ENCODE peak calls at places on chromosome X, in ten cellular contexts. Y is fibroblast of lung, V is lower leg skin, H is GM13977, K is nephron progenitor cell, J is mesothelial cell of epicardium, B is H9, P is upper lobe of left lung, X is epithelial cell of proximal tubule, R is tibial artery. Q is an unnamed sample.
A peak's percentile ranks its signal among the peaks of the same experiment; 100 is the strongest.

GRCh38 chrX:110216027-110216426 is 101.9 kb downstream of the AMMECR1 start:
- DNase-seq in Y (no peak), V (no peak), H (no peak), K (no peak), J (no peak), B (no peak), P (no peak), X (peak; percentile 52), R (no peak), Q (no peak)

GRCh38 chrX:134144231-134144630 is 92.8 kb upstream of the CCDC160 start:
- DNase-seq in Y (no peak), V (no peak), H (peak; percentile 14), K (no peak), J (no peak), B (no peak), P (no peak), X (no peak), R (no peak), Q (peak; percentile 11)

GRCh38 chrX:9352683-9353430 is 112.0 kb upstream of the TBL1X start:
- DNase-seq in Y (peak; percentile 75), V (no peak), H (peak; percentile 53), K (no peak), J (no peak), B (no peak), P (no peak), X (no peak), R (no peak), Q (peak; percentile 78)

GRCh38 chrX:69501433-69501832 is 2.7 kb upstream of the NALF2 start:
- DNase-seq in Y (no peak), V (no peak), H (no peak), K (peak; percentile 45), J (no peak), B (peak; percentile 73), P (no peak), X (no peak), R (no peak), Q (no peak)

GRCh38 chrX:115690554-115691216 is 129.7 kb downstream of the PLS3 start:
- DNase-seq in Y (peak; percentile 82), V (no peak), H (peak; percentile 66), K (peak; percentile 72), J (peak; percentile 26), B (peak; percentile 83), P (no peak), X (peak; percentile 49), R (peak; percentile 40), Q (peak; percentile 65)

GRCh38 chrX:40105791-40106676 is 8.3 kb upstream of the BCOR start:
- DNase-seq in Y (peak; percentile 54), V (peak; percentile 93), H (peak; percentile 78), K (peak; percentile 71), J (no peak), B (peak; percentile 87), P (peak; percentile 92), X (no peak), R (no peak), Q (peak; percentile 80)

GRCh38 chrX:153818571-153819397 is 11.6 kb downstream of the PDZD4 start:
- DNase-seq in Y (no peak), V (no peak), H (no peak), K (peak; percentile 79), J (no peak), B (no peak), P (peak; percentile 92), X (no peak), R (no peak), Q (peak; percentile 48)

GRCh38 chrX:12505127-12505526 is 286.1 kb upstream of the PRPS2 start:
- DNase-seq in Y (no peak), V (no peak), H (no peak), K (no peak), J (no peak), B (no peak), P (no peak), X (no peak), R (no peak), Q (no peak)

GRCh38 chrX:38805294-38806053 is 4.2 kb downstream of the MID1IP1 start:
- DNase-seq in Y (peak; percentile 68), V (peak; percentile 93), H (peak; percentile 23), K (peak; percentile 30), J (no peak), B (peak; percentile 29), P (peak; percentile 90), X (no peak), R (peak; percentile 65), Q (peak; percentile 71)

GRCh38 chrX:94454159-94454558 is 780.2 kb downstream of the FAM133A start:
- DNase-seq in Y (no peak), V (no peak), H (no peak), K (no peak), J (no peak), B (no peak), P (no peak), X (no peak), R (no peak), Q (no peak)

GRCh38 chrX:19811807-19812604 is 75.4 kb downstream of the SH3KBP1 start:
- DNase-seq in Y (peak; percentile 84), V (no peak), H (no peak), K (no peak), J (no peak), B (no peak), P (no peak), X (no peak), R (no peak), Q (peak; percentile 35)

GRCh38 chrX:150421816-150422215 is 58.7 kb downstream of the MAMLD1 start:
- DNase-seq in Y (peak; percentile 66), V (no peak), H (no peak), K (no peak), J (no peak), B (no peak), P (no peak), X (no peak), R (peak; percentile 24), Q (no peak)

GRCh38 chrX:16882188-16882587 is 12.0 kb upstream of the RBBP7 start:
- DNase-seq in Y (peak; percentile 33), V (no peak), H (no peak), K (peak; percentile 8), J (no peak), B (no peak), P (no peak), X (no peak), R (peak; percentile 21), Q (peak; percentile 54)

DNA sequence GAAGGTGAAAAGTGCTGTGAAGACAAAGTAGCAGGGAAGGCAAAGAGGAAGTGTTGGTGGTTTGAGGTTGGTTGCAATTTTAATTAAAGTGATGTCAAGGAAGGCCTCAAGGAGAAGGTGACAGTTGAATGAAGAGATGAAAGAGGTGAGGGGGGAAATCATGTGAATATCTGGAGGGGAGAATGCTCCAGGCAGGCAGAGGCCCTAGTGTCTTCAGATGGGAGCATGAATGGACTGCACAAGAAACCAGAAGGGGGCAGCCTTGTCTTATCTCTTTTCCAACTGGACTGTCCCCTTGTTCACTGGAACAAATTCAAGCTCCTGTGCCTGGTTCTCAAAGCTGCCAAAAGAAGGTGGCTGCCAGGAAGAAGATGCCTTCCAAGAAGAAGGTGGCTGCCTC is 68.4 kb downstream of the MAOB start:
- DNase-seq in Y (peak; percentile 13), V (no peak), H (no peak), K (peak; percentile 12), J (no peak), B (peak; percentile 35), P (no peak), X (no peak), R (no peak), Q (peak; percentile 38)
- TF ChIP-seq CTCF in Y (no peak), V (no peak), H (no peak), K (no peak), J (no peak), B (peak; percentile 56), P (no peak), X (peak; percentile 45), R (no peak), Q (no peak)

GRCh38 chrX:21524008-21524407 is 134.1 kb downstream of the KLHL34 start:
- DNase-seq in Y (no peak), V (no peak), H (no peak), K (no peak), J (no peak), B (no peak), P (no peak), X (no peak), R (no peak), Q (no peak)

GRCh38 chrX:21528076-21528475 is 130.1 kb downstream of the KLHL34 start:
- DNase-seq in Y (peak; percentile 15), V (no peak), H (no peak), K (no peak), J (no peak), B (no peak), P (no peak), X (no peak), R (no peak), Q (no peak)

GRCh38 chrX:21529771-21530170 is 128.4 kb downstream of the KLHL34 start:
- DNase-seq in Y (peak; percentile 25), V (no peak), H (no peak), K (no peak), J (no peak), B (no peak), P (no peak), X (no peak), R (no peak), Q (no peak)
- TF ChIP-seq CTCF in Y (no peak), V (no peak), H (no peak), K (no peak), J (no peak), B (no peak), P (no peak), X (no peak), R (no peak), Q (no peak)

GRCh38 chrX:100615015-100615414 is 21.6 kb downstream of the TSPAN6 start:
- DNase-seq in Y (peak; percentile 64), V (no peak), H (no peak), K (no peak), J (no peak), B (peak; percentile 40), P (no peak), X (peak; percentile 23), R (no peak), Q (no peak)
- TF ChIP-seq CTCF in Y (peak; percentile 53), V (no peak), H (peak; percentile 50), K (peak; percentile 38), J (peak; percentile 56), B (peak; percentile 67), P (peak; percentile 12), X (peak; percentile 62), R (no peak), Q (peak; percentile 26)

GRCh38 chrX:23592741-23593140 is 74.6 kb upstream of the PRDX4 start:
- DNase-seq in Y (no peak), V (no peak), H (no peak), K (no peak), J (no peak), B (no peak), P (no peak), X (no peak), R (no peak), Q (no peak)
- TF ChIP-seq CTCF in Y (no peak), V (no peak), H (no peak), K (no peak), J (no peak), B (no peak), P (no peak), X (no peak), R (no peak), Q (no peak)

DNA sequence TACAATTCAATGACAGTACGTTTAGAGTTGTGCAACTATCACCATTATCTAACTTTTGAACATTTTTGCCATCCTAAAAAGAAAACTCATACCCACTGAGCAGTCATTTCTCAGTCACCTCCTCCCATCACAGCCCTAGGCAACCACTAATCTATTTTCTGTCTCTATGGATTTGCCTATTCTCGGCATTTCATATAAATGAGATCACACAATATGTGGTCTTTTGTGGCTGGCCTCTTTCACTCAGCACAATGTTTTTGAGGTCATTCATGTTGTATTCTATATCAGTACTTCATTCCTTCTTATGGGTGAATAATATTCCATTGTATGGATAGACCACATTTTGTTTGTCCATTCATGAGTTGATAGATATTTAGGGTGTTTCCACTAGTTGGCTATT is 103.0 kb downstream of the PPEF1 start:
- DNase-seq in Y (peak; percentile 21), V (no peak), H (no peak), K (no peak), J (no peak), B (no peak), P (no peak), X (no peak), R (no peak), Q (no peak)
- TF ChIP-seq CTCF in Y (no peak), V (no peak), H (no peak), K (no peak), J (no peak), B (no peak), P (no peak), X (no peak), R (no peak), Q (no peak)

Q was measured in activated CD8-positive, alpha-beta T cell treated with anti-CD3 and anti-CD28 coated beads for 36 hours.